ENCODE peak calls at places on chromosomes 3 and 15, in six cellular contexts. Q is H1, W is GM23338, R is HepG2, S is GM12878, J is K562. E is an unnamed sample.

GRCh38 chr3:122169911-122170310 is 13.6 kb upstream of the CASR start:
- DNase-seq in Q (no peak), W (no peak), R (no peak), S (no peak), J (no peak), E (no peak)

GRCh38 chr3:137103739-137104138 is 146.0 kb downstream of the IL20RB start:
- DNase-seq in Q (no peak), W (no peak), R (no peak), S (no peak), J (no peak), E (no peak)

GRCh38 chr3:65776494-65776893 is 262.2 kb downstream of the MAGI1 start:
- DNase-seq in Q (no peak), W (no peak), R (no peak), S (no peak), J (no peak), E (no peak)

GRCh38 chr3:52056521-52056967 is at the start of gene DUSP7:
- DNase-seq in Q (peak), W (peak), R (no peak), S (no peak), J (peak), E (peak)

GRCh38 chr15:31858026-31858425 is 172.3 kb upstream of the CHRNA7 start:
- DNase-seq in Q (no peak), W (no peak), R (no peak), S (no peak), J (no peak), E (no peak)

GRCh38 chr3:157063926-157064325 is 96.0 kb downstream of the CCNL1 start:
- DNase-seq in Q (no peak), W (no peak), R (no peak), S (no peak), J (no peak), E (no peak)

GRCh38 chr15:64443747-64444621 is 16.4 kb upstream of the ZNF609 start:
- DNase-seq in Q (no peak), W (no peak), R (peak), S (no peak), J (peak), E (no peak)

GRCh38 chr3:139764069-139764905 is 86.5 kb upstream of the NMNAT3 start:
- DNase-seq in Q (no peak), W (no peak), R (no peak), S (no peak), J (no peak), E (no peak)

GRCh38 chr3:43259626-43260025 is 26.7 kb upstream of the SNRK start:
- DNase-seq in Q (no peak), W (no peak), R (no peak), S (no peak), J (no peak), E (no peak)

GRCh38 chr3:8604988-8605387 is 39.6 kb downstream of the SSUH2 start:
- DNase-seq in Q (peak), W (no peak), R (no peak), S (no peak), J (no peak), E (no peak)

GRCh38 chr3:8608041-8608790 is 36.4 kb downstream of the SSUH2 start:
- DNase-seq in Q (peak), W (no peak), R (no peak), S (no peak), J (no peak), E (no peak)

GRCh38 chr3:8608791-8609171 is 35.8 kb downstream of the SSUH2 start:
- DNase-seq in Q (peak), W (no peak), R (no peak), S (no peak), J (no peak), E (no peak)

GRCh38 chr3:8606666-8607065 is 37.9 kb downstream of the SSUH2 start:
- DNase-seq in Q (no peak), W (no peak), R (no peak), S (no peak), J (no peak), E (no peak)

DNA sequence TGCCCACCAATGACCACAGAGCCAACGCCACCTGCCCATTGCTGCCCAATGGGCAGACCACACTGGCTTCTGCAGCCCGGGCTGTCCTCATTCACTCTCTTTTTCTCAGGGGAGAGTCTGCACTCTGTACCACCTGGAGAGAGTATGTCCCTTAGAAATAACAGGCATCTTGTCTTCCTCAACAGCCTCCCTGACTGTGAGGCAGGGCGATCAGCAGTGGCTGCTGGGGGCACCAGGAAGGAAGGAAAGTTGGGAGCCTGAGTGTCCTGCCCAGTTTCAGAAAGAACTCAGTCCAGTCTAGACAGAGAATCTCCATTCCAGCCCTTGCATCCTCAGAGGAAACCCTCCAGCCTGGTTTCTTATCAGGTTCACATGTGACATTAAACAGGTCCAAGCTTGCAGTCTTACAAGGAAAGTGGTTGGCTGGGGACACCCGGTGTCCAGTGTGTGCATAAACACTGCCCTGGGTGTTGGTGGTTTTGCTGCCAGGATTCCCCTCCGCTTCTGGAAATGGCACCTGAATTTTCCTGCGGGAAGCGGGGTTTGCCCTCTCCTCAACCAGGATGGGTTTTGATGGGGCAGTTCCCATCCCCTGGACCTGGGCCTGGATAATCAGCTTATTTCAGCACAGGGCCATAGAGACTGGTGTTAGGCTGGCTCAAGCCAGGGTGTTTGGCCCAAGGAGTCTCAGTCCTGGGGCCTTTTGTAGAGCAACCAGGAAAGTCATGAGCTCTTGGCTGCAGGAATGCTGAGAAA is 37.1 kb downstream of the SSUH2 start:
- DNase-seq in Q (peak), W (peak), R (peak), S (no peak), J (no peak), E (peak)
- TF ChIP-seq CREB1 in Q (no peak), W (no peak), R (no peak), S (no peak), J (no peak), E (no peak)

DNA sequence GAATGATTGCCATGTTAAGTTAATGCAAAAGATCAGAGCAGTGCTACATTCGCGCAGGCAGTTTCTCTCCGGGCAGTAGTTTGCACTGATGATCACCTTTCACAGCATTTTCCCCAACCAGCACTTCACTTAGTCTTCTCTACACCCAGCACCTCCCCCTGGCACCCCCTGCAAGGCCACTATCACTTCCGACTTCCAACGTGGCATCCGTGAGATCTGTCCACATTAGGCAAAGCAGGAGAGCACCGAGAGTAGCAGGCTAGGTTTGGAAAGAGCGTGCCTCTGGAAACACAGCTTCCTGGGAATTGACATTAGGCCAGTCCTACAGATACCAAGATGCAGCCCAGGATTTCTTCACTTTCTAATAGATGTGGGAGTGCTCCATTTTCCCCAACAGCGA is 180.2 kb upstream of the CDIN1 start:
- DNase-seq in Q (no peak), W (no peak), R (no peak), S (no peak), J (no peak), E (no peak)
- TF ChIP-seq CREB1 in Q (no peak), W (no peak), R (no peak), S (no peak), J (no peak), E (no peak)

DNA sequence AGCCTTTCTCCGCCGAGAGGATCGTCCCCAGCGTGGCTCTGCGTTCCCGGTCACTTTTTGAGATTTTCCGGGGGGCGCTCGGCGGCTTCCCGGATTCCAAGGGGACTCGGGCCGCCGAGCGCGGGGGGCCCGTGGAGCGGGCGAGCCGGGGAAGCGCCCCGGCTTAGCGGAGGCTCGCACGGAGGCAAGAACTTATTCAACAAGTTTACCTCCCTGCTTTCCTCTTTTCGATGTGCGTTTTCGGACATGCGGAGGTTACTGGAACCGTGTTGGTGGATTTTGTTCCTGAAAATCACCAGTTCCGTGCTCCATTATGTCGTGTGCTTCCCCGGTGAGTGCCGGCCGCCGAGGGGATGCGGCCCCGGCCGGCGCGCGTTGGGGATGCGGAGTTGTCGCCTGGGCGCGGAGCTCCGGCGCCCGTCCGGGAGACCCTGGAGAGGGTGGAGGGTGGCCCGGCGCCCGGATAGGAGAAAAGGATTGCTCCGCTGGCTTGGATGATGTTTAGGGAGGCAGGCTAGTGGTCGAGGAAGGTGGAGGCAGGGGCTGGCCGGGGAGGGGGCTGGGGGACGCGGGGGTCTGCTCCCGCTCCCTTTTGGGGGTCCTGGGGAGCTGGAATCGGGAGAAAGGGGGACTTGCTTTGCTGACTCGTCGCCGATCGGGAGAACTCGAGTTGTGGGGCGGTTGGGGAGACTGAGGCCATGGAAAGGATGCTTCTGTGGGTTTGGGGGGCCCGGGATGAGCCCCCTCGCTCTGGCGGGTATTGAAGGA is 855 bp downstream of the PTPRG start:
- DNase-seq in Q (no peak), W (no peak), R (no peak), S (no peak), J (no peak), E (peak)
- TF ChIP-seq CREB1 in Q (no peak), W (no peak), R (no peak), S (no peak), J (no peak), E (no peak)

DNA sequence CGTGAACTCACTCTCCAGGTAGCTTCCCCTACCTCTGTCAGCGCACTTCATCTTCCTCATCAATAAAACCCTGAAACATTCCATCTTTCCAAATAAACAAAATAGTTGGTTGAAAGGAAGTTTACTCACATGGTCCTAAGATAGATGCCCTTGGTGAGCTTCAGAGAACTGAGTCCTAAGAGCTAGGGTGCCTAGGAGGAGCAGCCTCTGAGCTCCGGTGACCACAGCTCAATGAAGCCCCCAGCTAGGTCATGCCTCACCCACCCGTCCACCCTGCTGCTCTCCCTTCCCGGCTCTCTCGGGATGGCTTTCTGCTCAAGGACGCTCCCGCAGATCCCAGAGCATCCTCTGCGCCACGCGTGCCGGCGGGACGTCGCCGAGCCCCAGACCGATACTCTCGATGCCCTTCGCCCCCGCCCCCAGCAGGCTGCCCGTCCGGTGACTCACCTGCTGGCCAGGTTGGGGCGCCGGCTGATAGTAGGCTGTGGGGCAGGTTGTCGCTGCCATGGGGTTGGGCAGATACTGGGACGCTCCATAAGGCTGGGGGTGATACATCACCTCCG is 697 bp downstream of the VGLL3 start:
- DNase-seq in Q (peak), W (peak), R (no peak), S (no peak), J (no peak), E (peak)
- TF ChIP-seq CREB1 in Q (no peak), W (no peak), R (no peak), S (no peak), J (no peak), E (no peak)

GRCh38 chr15:78075490-78076230 is 1.9 kb downstream of the TBC1D2B start:
- DNase-seq in Q (no peak), W (peak), R (peak), S (no peak), J (no peak), E (peak)

GRCh38 chr15:78077053-78077859 is at the start of gene TBC1D2B:
- DNase-seq in Q (peak), W (peak), R (no peak), S (no peak), J (peak), E (peak)

GRCh38 chr15:78077860-78078187 is 313 bp upstream of the TBC1D2B start:
- DNase-seq in Q (no peak), W (no peak), R (no peak), S (no peak), J (no peak), E (no peak)

GRCh38 chr15:78079296-78080087 is 2.0 kb upstream of the TBC1D2B start:
- DNase-seq in Q (no peak), W (no peak), R (no peak), S (no peak), J (no peak), E (no peak)

GRCh38 chr15:78076231-78077052 is 1.1 kb downstream of the TBC1D2B start:
- DNase-seq in Q (no peak), W (peak), R (no peak), S (no peak), J (no peak), E (no peak)
- TF ChIP-seq CREB1 in Q (no peak), W (no peak), R (no peak), S (no peak), J (no peak), E (no peak)

GRCh38 chr3:18425641-18426403 is 683 bp upstream of the SATB1 start:
- DNase-seq in Q (peak), W (peak), R (no peak), S (no peak), J (no peak), E (peak)
- TF ChIP-seq CREB1 in Q (no peak), W (no peak), R (no peak), S (no peak), J (no peak), E (no peak)

GRCh38 chr15:61118885-61119284 is 110.2 kb downstream of the RORA start:
- DNase-seq in Q (no peak), W (peak), R (no peak), S (no peak), J (peak), E (peak)

GRCh38 chr15:61112231-61112630 is 116.9 kb downstream of the RORA start:
- DNase-seq in Q (no peak), W (peak), R (no peak), S (no peak), J (no peak), E (peak)

GRCh38 chr15:61116830-61117229 is 112.3 kb downstream of the RORA start:
- DNase-seq in Q (no peak), W (no peak), R (no peak), S (no peak), J (no peak), E (no peak)

GRCh38 chr15:61115679-61116078 is 113.4 kb downstream of the RORA start:
- DNase-seq in Q (no peak), W (no peak), R (no peak), S (no peak), J (no peak), E (no peak)

DNA sequence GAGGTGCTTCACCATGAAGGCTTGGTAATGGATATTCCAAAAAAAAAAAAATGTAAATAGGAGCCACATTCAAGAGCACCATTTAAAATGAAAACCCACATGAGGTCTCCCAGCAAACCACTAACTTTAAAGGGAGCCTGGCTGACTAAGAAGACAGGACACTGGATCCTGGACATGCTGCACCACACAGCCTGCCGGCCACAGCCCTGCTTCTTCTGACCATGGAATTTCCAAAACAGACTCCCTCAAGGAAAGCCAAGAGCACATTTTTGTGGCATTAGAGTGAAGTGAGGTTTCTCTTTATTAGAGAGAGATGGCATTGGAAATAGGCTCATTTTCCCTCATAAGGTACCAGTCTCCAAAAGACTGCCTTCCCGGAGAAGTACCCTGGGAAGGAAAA is 113.9 kb downstream of the RORA start:
- DNase-seq in Q (no peak), W (no peak), R (no peak), S (no peak), J (no peak), E (no peak)
- TF ChIP-seq CREB1 in Q (no peak), W (no peak), R (no peak), S (no peak), J (no peak), E (no peak)

DNA sequence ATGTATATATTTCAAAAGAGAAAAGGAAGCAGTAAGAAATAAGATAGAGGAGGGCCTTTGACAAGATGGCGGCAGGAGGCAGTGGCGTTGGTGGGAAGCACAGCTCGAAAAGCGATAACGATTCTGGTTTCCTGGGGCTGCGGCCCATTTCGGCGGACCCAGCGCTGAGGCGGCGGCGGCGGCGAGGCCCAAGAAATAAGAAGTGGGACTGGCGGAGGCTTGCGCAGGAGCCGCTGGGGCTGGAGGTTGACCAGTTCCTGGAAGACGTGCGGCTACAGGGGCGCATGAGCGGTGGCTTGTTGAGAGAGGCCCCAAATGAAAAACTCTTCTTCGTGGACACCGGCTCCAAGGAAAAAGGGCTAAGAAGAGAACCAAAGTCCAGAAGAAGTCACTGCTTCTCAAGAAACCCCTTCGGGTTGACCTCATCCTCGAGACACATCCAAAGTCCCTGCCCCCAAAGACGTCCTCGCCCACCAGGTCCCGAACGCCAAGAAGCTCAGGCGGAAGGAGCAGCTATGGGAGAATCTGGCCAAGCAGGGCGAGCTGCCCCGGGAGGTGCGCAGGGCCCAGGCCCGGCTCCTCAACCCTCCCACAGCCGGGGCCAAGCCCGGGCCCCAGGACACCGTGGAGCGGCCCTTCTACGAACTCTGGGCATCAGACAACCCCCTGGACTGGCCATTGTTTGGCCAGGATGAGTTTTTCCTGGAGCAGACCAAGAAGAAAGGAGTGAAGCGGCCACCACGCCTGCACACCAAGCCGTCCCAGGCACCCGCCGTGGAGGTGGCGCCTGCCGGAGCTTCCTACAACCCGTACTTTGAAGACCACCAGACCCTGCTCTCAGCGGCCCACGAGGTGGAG is 624.3 kb downstream of the MCTP2 start:
- DNase-seq in Q (no peak), W (no peak), R (no peak), S (no peak), J (peak), E (no peak)
- TF ChIP-seq CREB1 in Q (no peak), W (no peak), R (no peak), S (no peak), J (no peak), E (no peak)

E was measured in WTC11.